ENCODE peak calls at places on chromosome 14, in five cellular contexts. One of them, this sample, is unnamed. For H3K4me1, the result is how much of the 10 kb centered on the place peaks cover.

GRCh38 chr14:58362798-58363412 is 32.8 kb upstream of the TOMM20L start:
- DNase-seq in gastrocnemius medialis: no peak
- DNase-seq in uterus: no peak
- DNase-seq in tibial artery: no peak
- DNase-seq in lung: no peak
- DNase-seq in this sample: no peak

GRCh38 chr14:22088614-22089359 is 415.2 kb upstream of the OR4E1 start:
- DNase-seq in gastrocnemius medialis: no peak
- DNase-seq in uterus: no peak
- DNase-seq in tibial artery: no peak
- DNase-seq in lung: no peak
- DNase-seq in this sample: no peak

GRCh38 chr14:91466192-91466591 is 43.9 kb downstream of the PPP4R3A start:
- DNase-seq in gastrocnemius medialis: no peak
- DNase-seq in uterus: no peak
- DNase-seq in tibial artery: no peak
- DNase-seq in lung: no peak
- DNase-seq in this sample: no peak

GRCh38 chr14:95903616-95904107 is 27.0 kb downstream of the TUNAR start:
- DNase-seq in gastrocnemius medialis: no peak
- DNase-seq in uterus: no peak
- DNase-seq in tibial artery: no peak
- DNase-seq in lung: no peak
- DNase-seq in this sample: no peak

GRCh38 chr14:37114559-37114958 is 57.8 kb downstream of the SLC25A21 start:
- DNase-seq in gastrocnemius medialis: no peak
- DNase-seq in uterus: no peak
- DNase-seq in tibial artery: no peak
- DNase-seq in lung: no peak
- DNase-seq in this sample: no peak

GRCh38 chr14:106562451-106562850 is 1036.1 kb downstream of the TMEM121 start:
- DNase-seq in gastrocnemius medialis: no peak
- DNase-seq in uterus: no peak
- DNase-seq in tibial artery: no peak
- DNase-seq in lung: no peak
- DNase-seq in this sample: no peak

GRCh38 chr14:62307844-62308243 is 545.6 kb downstream of the SNAPC1 start:
- DNase-seq in gastrocnemius medialis: no peak
- DNase-seq in uterus: no peak
- DNase-seq in tibial artery: no peak
- DNase-seq in lung: no peak
- DNase-seq in this sample: no peak

GRCh38 chr14:105203057-105203494 is 22.0 kb upstream of the NUDT14 start:
- DNase-seq in gastrocnemius medialis: no peak
- DNase-seq in uterus: peak
- DNase-seq in tibial artery: peak
- DNase-seq in lung: peak
- DNase-seq in this sample: peak

GRCh38 chr14:74733241-74733640 is 20.3 kb downstream of the FCF1 start:
- DNase-seq in gastrocnemius medialis: no peak
- DNase-seq in uterus: no peak
- DNase-seq in tibial artery: no peak
- DNase-seq in lung: no peak
- DNase-seq in this sample: no peak

GRCh38 chr14:65303185-65303901 is 109.2 kb upstream of the FUT8 start:
- DNase-seq in gastrocnemius medialis: no peak
- DNase-seq in uterus: no peak
- DNase-seq in tibial artery: no peak
- DNase-seq in lung: no peak
- DNase-seq in this sample: no peak

GRCh38 chr14:72645706-72646105 is 248.2 kb downstream of the DPF3 start:
- DNase-seq in gastrocnemius medialis: no peak
- DNase-seq in uterus: no peak
- DNase-seq in tibial artery: no peak
- DNase-seq in lung: no peak
- DNase-seq in this sample: no peak

GRCh38 chr14:76112889-76113611 is 38.7 kb upstream of the GPATCH2L start:
- DNase-seq in gastrocnemius medialis: no peak
- DNase-seq in uterus: no peak
- DNase-seq in tibial artery: no peak
- DNase-seq in lung: no peak
- DNase-seq in this sample: no peak

GRCh38 chr14:99543369-99543768 is 60.6 kb downstream of the CCDC85C start:
- DNase-seq in gastrocnemius medialis: no peak
- DNase-seq in uterus: no peak
- DNase-seq in tibial artery: no peak
- DNase-seq in lung: no peak
- DNase-seq in this sample: no peak

GRCh38 chr14:106875503-106875902 is 1349.1 kb downstream of the TMEM121 start:
- DNase-seq in gastrocnemius medialis: no peak
- DNase-seq in uterus: no peak
- DNase-seq in tibial artery: no peak
- DNase-seq in lung: no peak
- DNase-seq in this sample: no peak

GRCh38 chr14:90303382-90303943 is 28.3 kb downstream of the NRDE2 start:
- DNase-seq in gastrocnemius medialis: no peak
- DNase-seq in uterus: no peak
- DNase-seq in tibial artery: no peak
- DNase-seq in lung: no peak
- DNase-seq in this sample: no peak

GRCh38 chr14:63178912-63179311 is 25.3 kb upstream of the RHOJ start:
- DNase-seq in gastrocnemius medialis: no peak
- DNase-seq in uterus: no peak
- DNase-seq in tibial artery: no peak
- DNase-seq in lung: no peak
- DNase-seq in this sample: no peak

GRCh38 chr14:96060161-96060933 is 21.2 kb downstream of the C14orf132 start:
- DNase-seq in gastrocnemius medialis: no peak
- DNase-seq in uterus: no peak
- DNase-seq in tibial artery: peak
- DNase-seq in lung: no peak
- DNase-seq in this sample: no peak

GRCh38 chr14:64654072-64654899 is 49.9 kb upstream of the PLEKHG3 start:
- DNase-seq in gastrocnemius medialis: no peak
- DNase-seq in uterus: no peak
- DNase-seq in tibial artery: no peak
- DNase-seq in lung: no peak
- DNase-seq in this sample: no peak

GRCh38 chr14:88628033-88628432 is 65.2 kb downstream of the ZC3H14 start:
- DNase-seq in gastrocnemius medialis: no peak
- DNase-seq in uterus: no peak
- DNase-seq in tibial artery: no peak
- DNase-seq in lung: no peak
- DNase-seq in this sample: no peak

GRCh38 chr14:74286736-74287135 is 16.0 kb downstream of the ABCD4 start:
- DNase-seq in gastrocnemius medialis: no peak
- DNase-seq in uterus: no peak
- DNase-seq in tibial artery: no peak
- DNase-seq in lung: no peak
- DNase-seq in this sample: no peak

GRCh38 chr14:60862283-60862682 is 118.6 kb downstream of the TRMT5 start:
- DNase-seq in gastrocnemius medialis: peak
- DNase-seq in uterus: peak
- DNase-seq in tibial artery: peak
- DNase-seq in lung: peak
- DNase-seq in this sample: peak

GRCh38 chr14:66508846-66509621 is 1.1 kb downstream of the GPHN start:
- DNase-seq in gastrocnemius medialis: peak
- DNase-seq in uterus: peak
- DNase-seq in tibial artery: peak
- DNase-seq in lung: peak
- DNase-seq in this sample: peak

GRCh38 chr14:76136476-76137160 is 15.1 kb upstream of the GPATCH2L start:
- DNase-seq in gastrocnemius medialis: no peak
- DNase-seq in uterus: no peak
- DNase-seq in tibial artery: no peak
- DNase-seq in lung: no peak
- DNase-seq in this sample: no peak

GRCh38 chr14:105305350-105305749 is 4.5 kb upstream of the BRF1 start:
- DNase-seq in gastrocnemius medialis: no peak
- DNase-seq in uterus: no peak
- DNase-seq in tibial artery: no peak
- DNase-seq in lung: no peak
- DNase-seq in this sample: no peak

GRCh38 chr14:94059998-94060397 is 21.0 kb downstream of the DDX24 start:
- DNase-seq in gastrocnemius medialis: no peak
- DNase-seq in uterus: no peak
- DNase-seq in tibial artery: no peak
- DNase-seq in lung: no peak
- DNase-seq in this sample: no peak

GRCh38 chr14:94058128-94058673 is 22.8 kb downstream of the DDX24 start:
- DNase-seq in gastrocnemius medialis: no peak
- DNase-seq in uterus: no peak
- DNase-seq in tibial artery: no peak
- DNase-seq in lung: peak
- DNase-seq in this sample: no peak

GRCh38 chr14:94066089-94066676 is 14.8 kb downstream of the DDX24 start:
- DNase-seq in gastrocnemius medialis: no peak
- DNase-seq in uterus: no peak
- DNase-seq in tibial artery: no peak
- DNase-seq in lung: no peak
- DNase-seq in this sample: no peak

GRCh38 chr14:94058674-94059138 is 22.3 kb downstream of the DDX24 start:
- DNase-seq in gastrocnemius medialis: no peak
- DNase-seq in uterus: no peak
- DNase-seq in tibial artery: no peak
- DNase-seq in lung: peak
- DNase-seq in this sample: no peak

DNA sequence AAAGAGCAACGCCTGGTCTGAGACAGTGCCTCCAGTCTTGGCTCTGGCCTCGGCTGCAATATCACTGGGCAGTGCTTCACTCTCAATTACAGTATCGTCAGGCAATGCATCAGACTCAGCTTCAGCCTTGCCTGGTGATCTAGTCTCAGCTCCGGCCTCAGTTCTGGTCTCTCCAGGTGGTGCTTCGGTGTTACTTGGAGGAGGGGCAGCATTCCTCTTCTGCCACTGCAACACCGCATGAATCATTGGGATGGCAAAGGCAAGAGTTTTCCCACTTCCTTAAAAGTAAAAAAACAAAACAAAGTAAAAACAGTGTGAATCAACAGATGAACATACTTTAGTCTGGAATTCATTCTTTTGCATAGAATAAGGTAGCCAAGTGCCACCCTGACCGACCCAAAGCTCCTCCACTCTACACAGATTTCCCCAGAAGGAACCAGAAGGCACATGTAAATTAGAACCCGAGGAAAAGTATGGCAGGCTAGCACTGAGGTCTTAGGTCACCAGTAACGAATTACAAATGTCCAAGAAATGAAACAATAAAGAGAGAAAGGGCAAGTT is 18.6 kb downstream of the DDX24 start:
- DNase-seq in gastrocnemius medialis: no peak
- DNase-seq in uterus: no peak
- DNase-seq in tibial artery: no peak
- DNase-seq in lung: no peak
- DNase-seq in this sample: no peak
- H3K4me1 ChIP-seq in gastrocnemius medialis: under half
- H3K4me1 ChIP-seq in uterus: under half
- H3K4me1 ChIP-seq in tibial artery: under half
- H3K4me1 ChIP-seq in lung: under half
- H3K4me1 ChIP-seq in this sample: half or more

GRCh38 chr14:68667313-68667791 is 125.5 kb downstream of the ZFP36L1 start:
- DNase-seq in gastrocnemius medialis: no peak
- DNase-seq in uterus: no peak
- DNase-seq in tibial artery: no peak
- DNase-seq in lung: no peak
- DNase-seq in this sample: no peak
- H3K27ac ChIP-seq in gastrocnemius medialis: peak
- H3K27ac ChIP-seq in uterus: peak
- H3K27ac ChIP-seq in tibial artery: peak
- H3K27ac ChIP-seq in lung: no peak
- H3K27ac ChIP-seq in this sample: peak

GRCh38 chr14:77275041-77275854 is 4.2 kb upstream of the NGB start:
- DNase-seq in gastrocnemius medialis: no peak
- DNase-seq in uterus: no peak
- DNase-seq in tibial artery: no peak
- DNase-seq in lung: no peak
- DNase-seq in this sample: no peak
- H3K4me3 ChIP-seq in gastrocnemius medialis: no peak
- H3K4me3 ChIP-seq in uterus: no peak
- H3K4me3 ChIP-seq in tibial artery: no peak
- H3K4me3 ChIP-seq in lung: no peak
- H3K4me3 ChIP-seq in this sample: no peak

GRCh38 chr14:24135834-24136683 is at the start of gene PSME1:
- DNase-seq in gastrocnemius medialis: peak
- DNase-seq in uterus: peak
- DNase-seq in tibial artery: peak
- DNase-seq in lung: peak
- DNase-seq in this sample: peak
- H3K4me1 ChIP-seq in gastrocnemius medialis: half or more
- H3K4me1 ChIP-seq in uterus: under half
- H3K4me1 ChIP-seq in tibial artery: under half
- H3K4me1 ChIP-seq in lung: under half
- H3K4me1 ChIP-seq in this sample: half or more

GRCh38 chr14:35113308-35113950 is 8.4 kb downstream of the PPP2R3C start:
- DNase-seq in gastrocnemius medialis: no peak
- DNase-seq in uterus: no peak
- DNase-seq in tibial artery: no peak
- DNase-seq in lung: no peak
- DNase-seq in this sample: no peak

GRCh38 chr14:35116242-35116641 is 5.5 kb downstream of the PPP2R3C start:
- DNase-seq in gastrocnemius medialis: no peak
- DNase-seq in uterus: no peak
- DNase-seq in tibial artery: no peak
- DNase-seq in lung: no peak
- DNase-seq in this sample: no peak

GRCh38 chr14:35112641-35113040 is 9.1 kb downstream of the PPP2R3C start:
- DNase-seq in gastrocnemius medialis: no peak
- DNase-seq in uterus: no peak
- DNase-seq in tibial artery: no peak
- DNase-seq in lung: no peak
- DNase-seq in this sample: no peak

GRCh38 chr14:35117112-35117511 is 4.7 kb downstream of the PPP2R3C start:
- DNase-seq in gastrocnemius medialis: no peak
- DNase-seq in uterus: no peak
- DNase-seq in tibial artery: no peak
- DNase-seq in lung: no peak
- DNase-seq in this sample: no peak

DNA sequence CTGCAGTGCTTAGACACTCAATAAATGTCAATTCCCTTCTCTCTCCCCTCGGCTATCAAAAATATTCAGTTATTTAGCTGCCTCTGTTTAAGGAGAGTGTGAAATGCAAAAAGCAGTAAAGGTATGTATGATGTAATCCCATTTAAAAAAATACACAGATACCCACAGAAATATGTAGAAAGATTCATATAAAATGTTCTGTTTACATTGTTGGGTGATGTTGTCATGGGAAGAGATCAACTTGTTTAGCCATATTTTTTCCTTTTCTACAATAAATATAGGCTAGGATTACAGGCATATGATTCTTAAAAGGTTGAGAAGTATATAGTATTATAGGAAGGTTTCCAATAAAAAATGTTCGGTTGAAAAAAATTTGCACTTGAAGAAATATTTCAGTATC is 7.8 kb downstream of the PPP2R3C start:
- DNase-seq in gastrocnemius medialis: no peak
- DNase-seq in uterus: no peak
- DNase-seq in tibial artery: no peak
- DNase-seq in lung: no peak
- DNase-seq in this sample: no peak
- H3K27ac ChIP-seq in gastrocnemius medialis: no peak
- H3K27ac ChIP-seq in uterus: no peak
- H3K27ac ChIP-seq in tibial artery: no peak
- H3K27ac ChIP-seq in lung: no peak
- H3K27ac ChIP-seq in this sample: no peak